ENCODE peak calls at places on chromosomes 4 and X, in six cellular contexts. R is endothelial cell of umbilical vein, N is mesendoderm, U is HCT116, I is OCI-LY7, E is neural progenitor cell. Z is an unnamed sample. For H3K79me2, the result is how much of the 10 kb centered on the place peaks cover.

GRCh38 chrX:9269134-9269533 is 195.7 kb upstream of the TBL1X start:
- DNase-seq in R (no peak), N (no peak), U (no peak), I (no peak), E (no peak), Z (no peak)

GRCh38 chrX:135520022-135520552 is 373 bp upstream of the INTS6L start:
- DNase-seq in R (no peak), N (peak), U (no peak), I (peak), E (peak), Z (no peak)

GRCh38 chrX:37834937-37835336 is 12.4 kb downstream of the DYNLT3 start:
- DNase-seq in R (no peak), N (no peak), U (no peak), I (no peak), E (no peak), Z (no peak)

GRCh38 chr4:53656421-53656981 is 65.2 kb upstream of the LNX1 start:
- DNase-seq in R (no peak), N (no peak), U (no peak), I (no peak), E (no peak), Z (no peak)

GRCh38 chr4:10721616-10722015 is 37.0 kb upstream of the CLNK start:
- DNase-seq in R (no peak), N (no peak), U (no peak), I (no peak), E (no peak), Z (no peak)

GRCh38 chr4:88592600-88593448 is 544 bp downstream of the HERC3 start:
- DNase-seq in R (peak), N (peak), U (peak), I (peak), E (peak), Z (peak)

GRCh38 chr4:88604978-88605678 is 12.8 kb downstream of the HERC3 start:
- DNase-seq in R (no peak), N (no peak), U (no peak), I (no peak), E (no peak), Z (no peak)

GRCh38 chrX:101617211-101618191 is at the start of gene ARMCX6:
- DNase-seq in R (peak), N (peak), U (peak), I (peak), E (peak), Z (peak)

GRCh38 chrX:40169193-40170086 is 71.7 kb upstream of the BCOR start:
- DNase-seq in R (peak), N (peak), U (peak), I (peak), E (peak), Z (peak)

GRCh38 chrX:54640721-54641120 is 110.7 kb downstream of the GNL3L start:
- DNase-seq in R (no peak), N (peak), U (no peak), I (peak), E (no peak), Z (no peak)

GRCh38 chr4:99518883-99519282 is 8.1 kb downstream of the C4orf17 start:
- DNase-seq in R (no peak), N (peak), U (no peak), I (no peak), E (no peak), Z (no peak)

GRCh38 chrX:76029385-76029784 is 143.5 kb upstream of the PBDC1 start:
- DNase-seq in R (no peak), N (no peak), U (no peak), I (no peak), E (no peak), Z (no peak)

GRCh38 chr4:113683143-113683542 is 78.4 kb downstream of the CAMK2D start:
- DNase-seq in R (no peak), N (no peak), U (no peak), I (peak), E (no peak), Z (no peak)

GRCh38 chrX:37578045-37578444 is 6.6 kb downstream of the LANCL3 start:
- DNase-seq in R (no peak), N (peak), U (no peak), I (no peak), E (no peak), Z (no peak)

GRCh38 chrX:9576059-9576458 is 111.2 kb downstream of the TBL1X start:
- DNase-seq in R (no peak), N (no peak), U (no peak), I (no peak), E (no peak), Z (no peak)

GRCh38 chr4:25346913-25347312 is 30.1 kb upstream of the ANAPC4 start:
- DNase-seq in R (no peak), N (no peak), U (no peak), I (no peak), E (no peak), Z (no peak)

GRCh38 chrX:39650883-39651282 is 446.9 kb downstream of the BCOR start:
- DNase-seq in R (no peak), N (no peak), U (no peak), I (no peak), E (no peak), Z (no peak)

GRCh38 chr4:179750374-179750773 is 2308.1 kb upstream of the AGA start:
- DNase-seq in R (no peak), N (no peak), U (no peak), I (no peak), E (peak), Z (no peak)

GRCh38 chr4:138035781-138036258 is 206.3 kb downstream of the SLC7A11 start:
- DNase-seq in R (peak), N (peak), U (peak), I (peak), E (peak), Z (peak)

GRCh38 chr4:10529256-10529890 is 72.1 kb upstream of the ZNF518B start:
- DNase-seq in R (peak), N (peak), U (peak), I (no peak), E (no peak), Z (no peak)

GRCh38 chr4:172631832-172632231 is 536.8 kb upstream of the GALNT7 start:
- DNase-seq in R (no peak), N (no peak), U (no peak), I (no peak), E (no peak), Z (no peak)

GRCh38 chr4:37742149-37742548 is 56.0 kb upstream of the RELL1 start:
- DNase-seq in R (no peak), N (peak), U (peak), I (no peak), E (no peak), Z (no peak)

GRCh38 chr4:8574796-8575370 is 5.3 kb upstream of the GPR78 start:
- DNase-seq in R (no peak), N (no peak), U (no peak), I (no peak), E (no peak), Z (no peak)

GRCh38 chr4:27000122-27000521 is 139.5 kb downstream of the STIM2 start:
- DNase-seq in R (no peak), N (no peak), U (no peak), I (no peak), E (no peak), Z (no peak)

GRCh38 chrX:114970806-114971205 is 46.6 kb downstream of the IL13RA2 start:
- DNase-seq in R (no peak), N (no peak), U (no peak), I (no peak), E (no peak), Z (no peak)

GRCh38 chr4:89434364-89434988 is 126.9 kb upstream of the GPRIN3 start:
- DNase-seq in R (peak), N (peak), U (peak), I (peak), E (peak), Z (peak)

DNA sequence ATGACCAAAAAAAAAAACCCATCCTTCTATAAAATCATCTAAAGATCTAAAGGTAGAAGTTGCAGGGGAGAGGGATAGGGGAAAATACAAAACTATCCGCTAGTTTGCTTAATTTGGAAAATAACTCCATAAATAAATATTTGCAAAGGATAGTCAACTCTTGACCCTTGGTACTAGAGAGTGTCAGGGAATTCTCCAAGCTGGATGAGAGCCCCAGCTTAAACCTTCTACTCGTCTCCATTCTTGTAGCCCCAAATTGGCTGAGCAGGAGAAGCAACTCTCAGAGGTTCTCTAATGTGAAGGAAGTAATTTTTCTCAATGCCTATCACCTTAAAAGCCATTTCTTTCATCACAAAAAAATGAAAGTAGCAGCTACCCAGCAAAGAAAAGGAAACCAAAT is 35.2 kb downstream of the ACSL4 start:
- DNase-seq in R (no peak), N (no peak), U (no peak), I (no peak), E (no peak), Z (no peak)
- H3K79me2 ChIP-seq in R (half or more), N (under half), U (under half), I (under half), E (under half), Z (half or more)

DNA sequence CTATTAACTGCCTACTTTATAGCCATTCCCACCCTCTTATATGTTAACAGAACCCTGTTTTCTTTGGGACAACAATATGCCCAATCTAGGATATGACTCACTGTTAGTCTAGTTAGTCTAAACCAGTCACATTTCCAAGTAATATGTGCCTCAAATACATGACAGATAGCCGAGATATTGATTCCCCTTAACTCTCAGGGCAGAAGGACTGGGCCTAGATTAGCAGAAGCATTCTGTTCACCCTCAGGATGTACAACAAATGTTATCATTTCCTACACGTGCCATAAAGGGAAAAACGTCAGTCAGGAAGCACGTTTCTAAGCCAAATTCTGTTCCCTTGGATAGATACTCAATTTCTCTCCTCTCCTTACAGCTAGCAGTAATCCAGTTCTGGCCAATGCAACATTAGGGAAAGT is 114.1 kb downstream of the SLC10A7 start:
- DNase-seq in R (peak), N (no peak), U (no peak), I (no peak), E (no peak), Z (no peak)
- H3K4me2 ChIP-seq in R (peak), N (no peak), U (no peak), I (no peak), E (no peak), Z (no peak)

GRCh38 chr4:159219862-159220261 is 117.0 kb downstream of the RAPGEF2 start:
- DNase-seq in R (no peak), N (no peak), U (no peak), I (no peak), E (no peak), Z (no peak)
- H3K79me2 ChIP-seq in R (under half), N (under half), U (under half), I (under half), E (half or more), Z (under half)

DNA sequence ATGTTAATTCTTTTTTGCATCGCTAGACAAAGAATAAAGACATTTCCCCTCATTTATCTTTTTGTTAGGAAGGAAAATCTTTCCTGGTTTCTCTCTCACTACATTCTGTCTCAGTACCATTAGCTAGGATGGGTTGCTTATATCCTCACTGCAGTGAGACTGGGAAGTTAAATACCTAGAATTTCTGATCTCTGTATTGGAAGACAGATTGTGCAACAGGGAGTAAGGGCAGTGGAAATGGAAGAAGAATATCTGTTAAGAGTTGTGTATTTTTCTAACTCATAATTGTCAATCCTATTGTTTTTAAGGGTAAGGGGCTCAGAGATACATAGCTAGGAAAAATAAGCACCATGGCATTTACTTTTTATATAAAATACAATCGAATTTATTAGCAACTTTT is 19.6 kb downstream of the PTPN13 start:
- DNase-seq in R (no peak), N (no peak), U (no peak), I (no peak), E (no peak), Z (no peak)
- H3K4me2 ChIP-seq in R (no peak), N (no peak), U (no peak), I (no peak), E (no peak), Z (no peak)

GRCh38 chr4:122898370-122899150 is 23.8 kb downstream of the NUDT6 start:
- DNase-seq in R (peak), N (no peak), U (peak), I (no peak), E (no peak), Z (no peak)

GRCh38 chr4:122890142-122890769 is 32.1 kb downstream of the NUDT6 start:
- DNase-seq in R (peak), N (no peak), U (no peak), I (no peak), E (no peak), Z (no peak)

GRCh38 chr4:122896270-122896669 is 26.1 kb downstream of the NUDT6 start:
- DNase-seq in R (no peak), N (no peak), U (no peak), I (no peak), E (no peak), Z (no peak)

GRCh38 chr4:122895336-122895995 is 26.9 kb downstream of the NUDT6 start:
- DNase-seq in R (peak), N (no peak), U (no peak), I (no peak), E (no peak), Z (no peak)

DNA sequence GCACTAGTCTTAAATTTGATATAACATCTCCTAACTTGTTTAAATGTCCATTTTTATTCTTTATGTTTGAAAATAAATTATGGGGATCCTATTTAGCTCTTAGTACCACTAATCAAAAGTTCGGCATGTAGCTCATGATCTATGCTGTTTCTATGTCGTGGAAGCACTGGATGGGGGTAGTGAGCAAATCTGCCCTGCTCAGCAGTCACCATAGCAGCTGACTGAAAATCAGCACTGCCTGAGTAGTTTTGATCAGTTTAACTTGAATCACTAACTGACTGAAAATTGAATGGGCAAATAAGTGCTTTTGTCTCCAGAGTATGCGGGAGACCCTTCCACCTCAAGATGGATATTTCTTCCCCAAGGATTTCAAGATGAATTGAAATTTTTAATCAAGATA is 27.6 kb downstream of the NUDT6 start:
- DNase-seq in R (peak), N (peak), U (no peak), I (no peak), E (no peak), Z (no peak)
- H3K79me2 ChIP-seq in R (under half), N (under half), U (under half), I (under half), E (under half), Z (under half)

GRCh38 chrX:144809025-144809424 is 438.3 kb upstream of the SPANXN1 start:
- DNase-seq in R (no peak), N (no peak), U (no peak), I (no peak), E (no peak), Z (no peak)

GRCh38 chrX:144810539-144810938 is 436.8 kb upstream of the SPANXN1 start:
- DNase-seq in R (no peak), N (no peak), U (no peak), I (no peak), E (no peak), Z (no peak)
- H3K4me2 ChIP-seq in R (no peak), N (no peak), U (no peak), I (no peak), E (no peak), Z (no peak)

GRCh38 chr4:102431608-102431961 is 69.6 kb upstream of the NFKB1 start:
- DNase-seq in R (no peak), N (no peak), U (no peak), I (no peak), E (no peak), Z (no peak)

GRCh38 chr4:102427599-102427998 is 73.6 kb upstream of the NFKB1 start:
- DNase-seq in R (no peak), N (no peak), U (no peak), I (no peak), E (no peak), Z (no peak)

GRCh38 chr4:102430511-102430910 is 70.6 kb upstream of the NFKB1 start:
- DNase-seq in R (peak), N (peak), U (no peak), I (no peak), E (no peak), Z (no peak)

GRCh38 chr4:102429553-102429952 is 71.6 kb upstream of the NFKB1 start:
- DNase-seq in R (no peak), N (peak), U (peak), I (no peak), E (no peak), Z (no peak)
- H3K79me2 ChIP-seq in R (under half), N (under half), U (under half), I (under half), E (under half), Z (under half)

DNA sequence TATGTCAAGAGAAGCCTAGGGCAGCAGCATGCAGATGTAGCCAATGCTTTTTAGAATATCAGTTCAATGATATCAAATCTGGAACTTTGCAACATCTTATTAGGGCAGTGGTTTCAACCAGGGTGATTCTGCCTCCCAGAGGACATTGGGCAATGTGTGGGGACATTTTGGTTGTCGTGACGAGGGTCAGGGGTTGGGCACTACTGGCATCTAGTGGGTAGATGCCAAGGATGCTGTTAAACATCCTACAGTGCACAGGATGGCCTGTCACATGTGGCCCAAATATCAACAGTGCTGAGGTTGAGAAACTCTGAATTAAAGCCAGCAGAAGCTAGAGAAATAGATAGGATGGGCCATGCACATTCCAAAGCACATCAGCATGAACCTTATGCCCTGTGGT is 152.3 kb downstream of the AMELX start:
- DNase-seq in R (no peak), N (no peak), U (no peak), I (peak), E (no peak), Z (no peak)
- H3K4me2 ChIP-seq in R (no peak), N (no peak), U (no peak), I (no peak), E (no peak), Z (no peak)

GRCh38 chrX:65695849-65696248 is 28.4 kb downstream of the MSN start:
- DNase-seq in R (no peak), N (no peak), U (no peak), I (no peak), E (no peak), Z (no peak)
- H3K79me2 ChIP-seq in R (half or more), N (under half), U (half or more), I (half or more), E (under half), Z (half or more)

Z was measured in Karpas-422.